ENCODE peak calls at places on chromosomes 16 and 17, in five cellular contexts. One of them, this sample, is unnamed.
A peak's percentile ranks its signal among the peaks of the same experiment; 100 is the strongest.

GRCh38 chr17:64499805-64500486 is 3.1 kb upstream of the POLG2 start:
- DNase-seq in head of caudate nucleus: no peak
- DNase-seq in activated naive CD8-positive, alpha-beta T cell treated with anti-CD3 and anti-CD28 coated beads, Interleukin-2, amount 50 U/mL, for 24 hours: no peak
- DNase-seq in adrenal gland: no peak
- DNase-seq in amniotic stem cell: no peak
- DNase-seq in this sample: no peak

GRCh38 chr16:57304169-57305061 is 19.9 kb upstream of the PLLP start:
- DNase-seq in head of caudate nucleus: no peak
- DNase-seq in amniotic stem cell: no peak
- DNase-seq in adrenal gland: peak; percentile 42
- DNase-seq in activated naive CD8-positive, alpha-beta T cell treated with anti-CD3 and anti-CD28 coated beads, Interleukin-2, amount 50 U/mL, for 24 hours: no peak
- DNase-seq in this sample: no peak

GRCh38 chr17:48068491-48068961 is 20.4 kb downstream of the NFE2L1 start:
- DNase-seq in activated naive CD8-positive, alpha-beta T cell treated with anti-CD3 and anti-CD28 coated beads, Interleukin-2, amount 50 U/mL, for 24 hours: no peak
- DNase-seq in amniotic stem cell: no peak
- DNase-seq in head of caudate nucleus: no peak
- DNase-seq in adrenal gland: no peak
- DNase-seq in this sample: peak; percentile 30

GRCh38 chr16:716250-716607 is 1.3 kb downstream of the METRN start:
- DNase-seq in activated naive CD8-positive, alpha-beta T cell treated with anti-CD3 and anti-CD28 coated beads, Interleukin-2, amount 50 U/mL, for 24 hours: no peak
- DNase-seq in amniotic stem cell: no peak
- DNase-seq in adrenal gland: peak; percentile 84
- DNase-seq in head of caudate nucleus: peak; percentile 91
- DNase-seq in this sample: peak; percentile 45

GRCh38 chr17:56441331-56441730 is 152.2 kb upstream of the NOG start:
- DNase-seq in amniotic stem cell: peak; percentile 42
- DNase-seq in adrenal gland: no peak
- DNase-seq in activated naive CD8-positive, alpha-beta T cell treated with anti-CD3 and anti-CD28 coated beads, Interleukin-2, amount 50 U/mL, for 24 hours: no peak
- DNase-seq in head of caudate nucleus: no peak
- DNase-seq in this sample: no peak

GRCh38 chr17:17081304-17081940 is 39.2 kb downstream of the MPRIP start:
- DNase-seq in head of caudate nucleus: no peak
- DNase-seq in amniotic stem cell: no peak
- DNase-seq in activated naive CD8-positive, alpha-beta T cell treated with anti-CD3 and anti-CD28 coated beads, Interleukin-2, amount 50 U/mL, for 24 hours: no peak
- DNase-seq in adrenal gland: no peak
- DNase-seq in this sample: peak; percentile 5

GRCh38 chr17:31787857-31788570 is 71.0 kb downstream of the COPRS start:
- DNase-seq in adrenal gland: no peak
- DNase-seq in amniotic stem cell: peak; percentile 44
- DNase-seq in head of caudate nucleus: no peak
- DNase-seq in activated naive CD8-positive, alpha-beta T cell treated with anti-CD3 and anti-CD28 coated beads, Interleukin-2, amount 50 U/mL, for 24 hours: no peak
- DNase-seq in this sample: no peak

GRCh38 chr16:11067697-11068141 is 123.4 kb downstream of the CLEC16A start:
- DNase-seq in head of caudate nucleus: no peak
- DNase-seq in amniotic stem cell: no peak
- DNase-seq in adrenal gland: no peak
- DNase-seq in activated naive CD8-positive, alpha-beta T cell treated with anti-CD3 and anti-CD28 coated beads, Interleukin-2, amount 50 U/mL, for 24 hours: no peak
- DNase-seq in this sample: no peak

GRCh38 chr17:17711708-17712141 is 30.5 kb downstream of the RAI1 start:
- DNase-seq in amniotic stem cell: no peak
- DNase-seq in activated naive CD8-positive, alpha-beta T cell treated with anti-CD3 and anti-CD28 coated beads, Interleukin-2, amount 50 U/mL, for 24 hours: no peak
- DNase-seq in head of caudate nucleus: no peak
- DNase-seq in adrenal gland: no peak
- DNase-seq in this sample: no peak

GRCh38 chr17:19677736-19678379 is 29.3 kb downstream of the ALDH3A2 start:
- DNase-seq in amniotic stem cell: no peak
- DNase-seq in activated naive CD8-positive, alpha-beta T cell treated with anti-CD3 and anti-CD28 coated beads, Interleukin-2, amount 50 U/mL, for 24 hours: no peak
- DNase-seq in adrenal gland: no peak
- DNase-seq in head of caudate nucleus: no peak
- DNase-seq in this sample: no peak

GRCh38 chr16:25729188-25729587 is 37.4 kb downstream of the HS3ST4 start:
- DNase-seq in amniotic stem cell: no peak
- DNase-seq in head of caudate nucleus: no peak
- DNase-seq in adrenal gland: no peak
- DNase-seq in activated naive CD8-positive, alpha-beta T cell treated with anti-CD3 and anti-CD28 coated beads, Interleukin-2, amount 50 U/mL, for 24 hours: no peak
- DNase-seq in this sample: no peak